ENCODE peak calls at places on chromosomes 16 and 17, in seven cellular contexts. One of them, this sample, is unnamed.

GRCh38 chr17:40065041-40065770 is 2.4 kb downstream of the THRA start:
- DNase-seq in A673: no peak
- DNase-seq in PC-3: no peak
- DNase-seq in PC-9: no peak
- DNase-seq in astrocyte: peak; percentile 58
- DNase-seq in fibroblast of lung: peak; percentile 53
- DNase-seq in neural progenitor cell: peak; percentile 68
- DNase-seq in this sample: peak; percentile 38

GRCh38 chr16:11635679-11636171 is 32.5 kb upstream of the SNN start:
- DNase-seq in PC-3: no peak
- DNase-seq in fibroblast of lung: no peak
- DNase-seq in PC-9: no peak
- DNase-seq in astrocyte: no peak
- DNase-seq in neural progenitor cell: no peak
- DNase-seq in A673: no peak
- DNase-seq in this sample: no peak

GRCh38 chr17:2222301-2222700 is 81.3 kb downstream of the SMG6 start:
- DNase-seq in fibroblast of lung: no peak
- DNase-seq in PC-3: no peak
- DNase-seq in PC-9: no peak
- DNase-seq in astrocyte: no peak
- DNase-seq in neural progenitor cell: no peak
- DNase-seq in A673: no peak
- DNase-seq in this sample: peak; percentile 32

GRCh38 chr16:58727028-58727781 is 6.9 kb downstream of the GOT2 start:
- DNase-seq in neural progenitor cell: no peak
- DNase-seq in fibroblast of lung: no peak
- DNase-seq in astrocyte: no peak
- DNase-seq in A673: no peak
- DNase-seq in PC-3: no peak
- DNase-seq in PC-9: no peak
- DNase-seq in this sample: peak; percentile 2

GRCh38 chr16:31079342-31079944 is 5.2 kb downstream of the ZNF646 start:
- DNase-seq in A673: no peak
- DNase-seq in fibroblast of lung: no peak
- DNase-seq in PC-3: no peak
- DNase-seq in neural progenitor cell: no peak
- DNase-seq in PC-9: no peak
- DNase-seq in astrocyte: no peak
- DNase-seq in this sample: no peak

GRCh38 chr17:77875881-77876509 is 82.5 kb upstream of the TNRC6C start:
- DNase-seq in PC-9: no peak
- DNase-seq in neural progenitor cell: no peak
- DNase-seq in astrocyte: peak; percentile 36
- DNase-seq in A673: no peak
- DNase-seq in PC-3: peak; percentile 11
- DNase-seq in fibroblast of lung: no peak
- DNase-seq in this sample: peak; percentile 57

GRCh38 chr17:20008242-20009051 is 712 bp upstream of the SPECC1 start:
- DNase-seq in PC-3: peak; percentile 46
- DNase-seq in fibroblast of lung: no peak
- DNase-seq in astrocyte: no peak
- DNase-seq in PC-9: no peak
- DNase-seq in neural progenitor cell: peak; percentile 54
- DNase-seq in A673: no peak
- DNase-seq in this sample: peak; percentile 49

GRCh38 chr16:30977502-30977901 is 7.5 kb upstream of the HSD3B7 start:
- DNase-seq in PC-9: peak; percentile 21
- DNase-seq in neural progenitor cell: peak; percentile 50
- DNase-seq in fibroblast of lung: no peak
- DNase-seq in A673: peak; percentile 58
- DNase-seq in PC-3: no peak
- DNase-seq in astrocyte: no peak
- DNase-seq in this sample: peak; percentile 37

GRCh38 chr17:1948517-1948825 is 76.7 kb downstream of the RTN4RL1 start:
- DNase-seq in fibroblast of lung: no peak
- DNase-seq in A673: no peak
- DNase-seq in astrocyte: no peak
- DNase-seq in neural progenitor cell: no peak
- DNase-seq in PC-9: no peak
- DNase-seq in PC-3: no peak
- DNase-seq in this sample: no peak

GRCh38 chr17:82228842-82229685 is at the start of gene SLC16A3:
- DNase-seq in PC-9: no peak
- DNase-seq in A673: no peak
- DNase-seq in astrocyte: peak; percentile 48
- DNase-seq in PC-3: peak; percentile 77
- DNase-seq in fibroblast of lung: peak; percentile 77
- DNase-seq in neural progenitor cell: peak; percentile 91
- DNase-seq in this sample: peak; percentile 90

GRCh38 chr17:66970797-66971196 is 6.3 kb downstream of the CACNG4 start:
- DNase-seq in A673: no peak
- DNase-seq in neural progenitor cell: no peak
- DNase-seq in astrocyte: no peak
- DNase-seq in PC-9: no peak
- DNase-seq in fibroblast of lung: no peak
- DNase-seq in PC-3: no peak
- DNase-seq in this sample: no peak

GRCh38 chr16:26195225-26195624 is 503.5 kb downstream of the HS3ST4 start:
- DNase-seq in fibroblast of lung: no peak
- DNase-seq in A673: no peak
- DNase-seq in PC-3: no peak
- DNase-seq in astrocyte: no peak
- DNase-seq in PC-9: no peak
- DNase-seq in neural progenitor cell: no peak
- DNase-seq in this sample: no peak

GRCh38 chr17:6711081-6711674 is 2.0 kb downstream of the SLC13A5 start:
- DNase-seq in neural progenitor cell: no peak
- DNase-seq in PC-9: no peak
- DNase-seq in astrocyte: no peak
- DNase-seq in A673: no peak
- DNase-seq in PC-3: no peak
- DNase-seq in fibroblast of lung: no peak
- DNase-seq in this sample: no peak

GRCh38 chr16:66728117-66728787 is 23.2 kb downstream of the DYNC1LI2 start:
- DNase-seq in fibroblast of lung: peak; percentile 83
- DNase-seq in PC-3: peak; percentile 66
- DNase-seq in astrocyte: peak; percentile 54
- DNase-seq in PC-9: peak; percentile 48
- DNase-seq in A673: peak; percentile 76
- DNase-seq in neural progenitor cell: peak; percentile 65
- DNase-seq in this sample: peak; percentile 83

GRCh38 chr16:69937465-69937951 is 13.6 kb upstream of the CLEC18A start:
- DNase-seq in PC-3: peak; percentile 20
- DNase-seq in neural progenitor cell: peak; percentile 21
- DNase-seq in A673: peak; percentile 24
- DNase-seq in astrocyte: no peak
- DNase-seq in PC-9: no peak
- DNase-seq in fibroblast of lung: peak; percentile 20
- DNase-seq in this sample: peak; percentile 18

GRCh38 chr17:44002141-44002848 is 2.1 kb upstream of the NAGS start:
- DNase-seq in PC-9: no peak
- DNase-seq in PC-3: peak; percentile 89
- DNase-seq in astrocyte: peak; percentile 30
- DNase-seq in fibroblast of lung: peak; percentile 88
- DNase-seq in neural progenitor cell: no peak
- DNase-seq in A673: no peak
- DNase-seq in this sample: peak; percentile 92

GRCh38 chr16:48384305-48384981 is 770 bp downstream of the SIAH1 start:
- DNase-seq in astrocyte: peak; percentile 22
- DNase-seq in fibroblast of lung: peak; percentile 73
- DNase-seq in PC-3: peak; percentile 24
- DNase-seq in PC-9: no peak
- DNase-seq in neural progenitor cell: peak; percentile 91
- DNase-seq in A673: peak; percentile 43
- DNase-seq in this sample: peak; percentile 76

GRCh38 chr17:13429201-13429600 is 172.5 kb downstream of the HS3ST3A1 start:
- DNase-seq in astrocyte: peak; percentile 90
- DNase-seq in fibroblast of lung: peak; percentile 83
- DNase-seq in PC-9: no peak
- DNase-seq in neural progenitor cell: no peak
- DNase-seq in A673: no peak
- DNase-seq in PC-3: peak; percentile 55
- DNase-seq in this sample: peak; percentile 96

GRCh38 chr17:9274119-9274445 is 252.8 kb downstream of the NTN1 start:
- DNase-seq in fibroblast of lung: no peak
- DNase-seq in PC-3: no peak
- DNase-seq in neural progenitor cell: no peak
- DNase-seq in PC-9: no peak
- DNase-seq in A673: no peak
- DNase-seq in astrocyte: no peak
- DNase-seq in this sample: no peak

GRCh38 chr17:83200231-83200699 is 120.9 kb downstream of the METRNL start:
- DNase-seq in PC-3: peak; percentile 52
- DNase-seq in astrocyte: no peak
- DNase-seq in A673: no peak
- DNase-seq in PC-9: peak; percentile 60
- DNase-seq in fibroblast of lung: no peak
- DNase-seq in neural progenitor cell: no peak
- DNase-seq in this sample: peak; percentile 98

GRCh38 chr17:81132770-81133723 is 32.3 kb upstream of the PVALEF start:
- DNase-seq in astrocyte: no peak
- DNase-seq in fibroblast of lung: no peak
- DNase-seq in neural progenitor cell: no peak
- DNase-seq in PC-3: no peak
- DNase-seq in PC-9: peak; percentile 33
- DNase-seq in A673: no peak
- DNase-seq in this sample: no peak

GRCh38 chr17:28901866-28902818 is 737 bp downstream of the DHRS13 start:
- DNase-seq in PC-3: no peak
- DNase-seq in fibroblast of lung: peak; percentile 35
- DNase-seq in neural progenitor cell: no peak
- DNase-seq in PC-9: no peak
- DNase-seq in astrocyte: no peak
- DNase-seq in A673: peak; percentile 67
- DNase-seq in this sample: peak; percentile 81

DNA sequence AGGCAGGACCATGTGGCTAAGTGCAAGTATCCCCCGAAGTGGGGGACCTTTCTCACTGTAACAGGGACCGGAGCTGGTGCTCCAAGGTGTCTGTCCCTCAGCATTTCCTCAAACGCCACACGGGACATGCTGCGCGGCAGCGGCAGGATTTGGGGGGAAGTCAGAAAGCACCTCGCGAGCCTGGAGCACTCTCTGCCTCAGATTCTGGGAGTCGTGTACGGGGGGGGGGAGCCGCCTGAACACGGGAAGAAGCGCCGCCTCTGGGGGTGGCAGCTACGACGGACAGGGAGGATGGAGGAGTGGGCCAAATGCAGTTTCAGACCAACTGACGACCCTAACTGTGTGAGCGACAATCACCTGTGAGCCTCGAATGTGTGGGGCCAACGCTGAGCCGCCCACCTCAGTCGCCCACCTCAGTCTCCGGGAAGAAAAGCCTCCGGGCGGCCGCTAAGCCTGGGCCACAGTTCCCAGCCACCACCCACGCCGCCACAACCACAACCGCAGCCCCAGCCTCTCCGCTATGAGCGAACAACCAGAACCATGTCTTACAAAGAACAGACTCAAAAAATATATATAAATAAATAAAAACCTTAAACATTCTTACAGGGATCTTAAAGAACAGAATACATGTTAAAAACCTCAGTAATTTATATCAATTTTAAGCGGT is 8.8 kb upstream of the TRAP1 start:
- DNase-seq in PC-3: no peak
- DNase-seq in PC-9: no peak
- DNase-seq in fibroblast of lung: no peak
- DNase-seq in A673: no peak
- DNase-seq in neural progenitor cell: no peak
- DNase-seq in astrocyte: no peak
- DNase-seq in this sample: no peak
- H3K27me3 ChIP-seq in PC-3: no peaks in the 10 kb centered on the region
- H3K27me3 ChIP-seq in PC-9: no peaks in the 10 kb centered on the region
- H3K27me3 ChIP-seq in fibroblast of lung: no peaks in the 10 kb centered on the region
- H3K27me3 ChIP-seq in A673: no peaks in the 10 kb centered on the region
- H3K27me3 ChIP-seq in neural progenitor cell: no peaks in the 10 kb centered on the region
- H3K27me3 ChIP-seq in astrocyte: no peaks in the 10 kb centered on the region
- H3K27me3 ChIP-seq in this sample: no peaks in the 10 kb centered on the region

GRCh38 chr17:45431531-45432404 is 902 bp downstream of the ARHGAP27 start:
- DNase-seq in PC-3: peak; percentile 97
- DNase-seq in astrocyte: no peak
- DNase-seq in neural progenitor cell: peak; percentile 93
- DNase-seq in fibroblast of lung: no peak
- DNase-seq in A673: peak; percentile 61
- DNase-seq in PC-9: peak; percentile 89
- DNase-seq in this sample: peak; percentile 74
- TF ChIP-seq EZH2 in PC-3: no peak
- TF ChIP-seq EZH2 in astrocyte: no peak
- TF ChIP-seq EZH2 in neural progenitor cell: peak; percentile 67
- TF ChIP-seq EZH2 in fibroblast of lung: no peak
- TF ChIP-seq EZH2 in A673: no peak
- TF ChIP-seq EZH2 in PC-9: no peak
- TF ChIP-seq EZH2 in this sample: no peak

GRCh38 chr17:42312285-42313130 is 24.2 kb downstream of the STAT5A start:
- DNase-seq in PC-3: no peak
- DNase-seq in neural progenitor cell: peak; percentile 95
- DNase-seq in astrocyte: peak; percentile 54
- DNase-seq in A673: peak; percentile 73
- DNase-seq in fibroblast of lung: peak; percentile 83
- DNase-seq in PC-9: no peak
- DNase-seq in this sample: peak; percentile 87
- H3K4me1 ChIP-seq in PC-3: no peaks in the 10 kb centered on the region
- H3K4me1 ChIP-seq in neural progenitor cell: peaks cover 25% of the 10 kb centered on the region
- H3K4me1 ChIP-seq in astrocyte: peaks cover 6% of the 10 kb centered on the region
- H3K4me1 ChIP-seq in A673: peaks cover 7% of the 10 kb centered on the region
- H3K4me1 ChIP-seq in fibroblast of lung: peaks cover 11% of the 10 kb centered on the region
- H3K4me1 ChIP-seq in PC-9: no peaks in the 10 kb centered on the region
- H3K4me1 ChIP-seq in this sample: peaks cover 12% of the 10 kb centered on the region

GRCh38 chr16:1036121-1036520 is 36.4 kb upstream of the SSTR5 start:
- DNase-seq in astrocyte: no peak
- DNase-seq in fibroblast of lung: no peak
- DNase-seq in neural progenitor cell: no peak
- DNase-seq in PC-3: no peak
- DNase-seq in A673: no peak
- DNase-seq in PC-9: no peak
- DNase-seq in this sample: peak; percentile 42

GRCh38 chr16:1037023-1037933 is 35.3 kb upstream of the SSTR5 start:
- DNase-seq in astrocyte: peak; percentile 21
- DNase-seq in PC-9: no peak
- DNase-seq in PC-3: peak; percentile 40
- DNase-seq in A673: no peak
- DNase-seq in fibroblast of lung: no peak
- DNase-seq in neural progenitor cell: no peak
- DNase-seq in this sample: peak; percentile 71

GRCh38 chr16:1038932-1039331 is 33.6 kb upstream of the SSTR5 start:
- DNase-seq in astrocyte: no peak
- DNase-seq in PC-3: no peak
- DNase-seq in PC-9: no peak
- DNase-seq in A673: no peak
- DNase-seq in neural progenitor cell: no peak
- DNase-seq in fibroblast of lung: no peak
- DNase-seq in this sample: no peak

GRCh38 chr16:1039762-1040161 is 32.8 kb upstream of the SSTR5 start:
- DNase-seq in astrocyte: no peak
- DNase-seq in PC-9: no peak
- DNase-seq in neural progenitor cell: no peak
- DNase-seq in fibroblast of lung: no peak
- DNase-seq in A673: no peak
- DNase-seq in PC-3: no peak
- DNase-seq in this sample: no peak

DNA sequence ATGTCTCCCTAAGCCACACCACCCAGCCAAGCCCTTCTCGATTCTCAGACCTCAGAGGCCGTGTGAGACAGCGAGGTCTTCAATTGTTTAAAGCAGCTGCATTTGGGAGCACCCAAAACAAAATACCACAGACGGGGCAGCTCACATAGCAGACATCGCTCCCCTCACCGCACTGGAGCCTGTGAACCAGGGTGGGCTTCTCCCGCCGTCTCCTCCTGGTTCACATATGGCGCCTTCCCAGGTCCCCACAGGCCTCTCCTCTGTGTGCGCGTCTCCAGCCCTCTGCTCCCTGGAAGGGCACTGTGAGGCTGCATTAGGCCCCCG is 34.7 kb upstream of the SSTR5 start:
- DNase-seq in PC-9: no peak
- DNase-seq in PC-3: no peak
- DNase-seq in fibroblast of lung: no peak
- DNase-seq in astrocyte: no peak
- DNase-seq in A673: no peak
- DNase-seq in neural progenitor cell: no peak
- DNase-seq in this sample: no peak
- H3K27me3 ChIP-seq in PC-9: peaks cover 49% of the 10 kb centered on the region
- H3K27me3 ChIP-seq in PC-3: no peaks in the 10 kb centered on the region
- H3K27me3 ChIP-seq in fibroblast of lung: no peaks in the 10 kb centered on the region
- H3K27me3 ChIP-seq in astrocyte: peaks cover 17% of the 10 kb centered on the region
- H3K27me3 ChIP-seq in A673: no peaks in the 10 kb centered on the region
- H3K27me3 ChIP-seq in neural progenitor cell: no peaks in the 10 kb centered on the region
- H3K27me3 ChIP-seq in this sample: no peaks in the 10 kb centered on the region

This sample was measured in GM23248.